ENCODE peak calls at places on chromosomes 16 and 17, in ten cellular contexts. One of them, this sample, is unnamed.

GRCh38 chr17:22518185-22518584 is 825.9 kb downstream of the KCNJ18 start:
- DNase-seq in naive thymus-derived CD4-positive, alpha-beta T cell: no peak
- DNase-seq in body of pancreas: no peak
- DNase-seq in uterus: no peak
- DNase-seq in PC-9: no peak
- DNase-seq in heart right ventricle: no peak
- DNase-seq in IMR-90: no peak
- DNase-seq in tibial artery: no peak
- DNase-seq in Peyer's patch: no peak
- DNase-seq in heart left ventricle: no peak
- DNase-seq in this sample: no peak

GRCh38 chr16:51326131-51326856 is 175.2 kb upstream of the SALL1 start:
- DNase-seq in naive thymus-derived CD4-positive, alpha-beta T cell: no peak
- DNase-seq in body of pancreas: no peak
- DNase-seq in uterus: peak
- DNase-seq in PC-9: no peak
- DNase-seq in heart right ventricle: no peak
- DNase-seq in IMR-90: peak
- DNase-seq in tibial artery: no peak
- DNase-seq in Peyer's patch: no peak
- DNase-seq in heart left ventricle: no peak
- DNase-seq in this sample: no peak

GRCh38 chr16:281660-282249 is 1.2 kb upstream of the PDIA2 start:
- DNase-seq in naive thymus-derived CD4-positive, alpha-beta T cell: no peak
- DNase-seq in body of pancreas: peak
- DNase-seq in uterus: no peak
- DNase-seq in PC-9: no peak
- DNase-seq in heart right ventricle: no peak
- DNase-seq in IMR-90: no peak
- DNase-seq in tibial artery: no peak
- DNase-seq in Peyer's patch: no peak
- DNase-seq in heart left ventricle: no peak
- DNase-seq in this sample: peak

GRCh38 chr16:29909398-29909797 is 9.1 kb downstream of the ASPHD1 start:
- DNase-seq in naive thymus-derived CD4-positive, alpha-beta T cell: no peak
- DNase-seq in body of pancreas: no peak
- DNase-seq in uterus: no peak
- DNase-seq in PC-9: no peak
- DNase-seq in heart right ventricle: no peak
- DNase-seq in IMR-90: peak
- DNase-seq in tibial artery: no peak
- DNase-seq in Peyer's patch: no peak
- DNase-seq in heart left ventricle: no peak
- DNase-seq in this sample: no peak

GRCh38 chr17:74778960-74779359 is 2.8 kb upstream of the NAT9 start:
- DNase-seq in naive thymus-derived CD4-positive, alpha-beta T cell: no peak
- DNase-seq in body of pancreas: no peak
- DNase-seq in uterus: no peak
- DNase-seq in PC-9: no peak
- DNase-seq in heart right ventricle: no peak
- DNase-seq in IMR-90: peak
- DNase-seq in tibial artery: no peak
- DNase-seq in Peyer's patch: no peak
- DNase-seq in heart left ventricle: no peak
- DNase-seq in this sample: no peak

GRCh38 chr17:50484341-50485155 is 5.9 kb downstream of the RSAD1 start:
- DNase-seq in naive thymus-derived CD4-positive, alpha-beta T cell: no peak
- DNase-seq in body of pancreas: no peak
- DNase-seq in uterus: no peak
- DNase-seq in PC-9: no peak
- DNase-seq in heart right ventricle: no peak
- DNase-seq in IMR-90: no peak
- DNase-seq in tibial artery: no peak
- DNase-seq in Peyer's patch: no peak
- DNase-seq in heart left ventricle: no peak
- DNase-seq in this sample: no peak

GRCh38 chr16:83402969-83403368 is 404.8 kb upstream of the HSBP1 start:
- DNase-seq in naive thymus-derived CD4-positive, alpha-beta T cell: no peak
- DNase-seq in body of pancreas: no peak
- DNase-seq in uterus: no peak
- DNase-seq in PC-9: no peak
- DNase-seq in heart right ventricle: no peak
- DNase-seq in IMR-90: peak
- DNase-seq in tibial artery: no peak
- DNase-seq in Peyer's patch: no peak
- DNase-seq in heart left ventricle: no peak
- DNase-seq in this sample: no peak

GRCh38 chr17:17078832-17079231 is 36.6 kb downstream of the MPRIP start:
- DNase-seq in naive thymus-derived CD4-positive, alpha-beta T cell: no peak
- DNase-seq in body of pancreas: no peak
- DNase-seq in uterus: peak
- DNase-seq in PC-9: no peak
- DNase-seq in heart right ventricle: no peak
- DNase-seq in IMR-90: no peak
- DNase-seq in tibial artery: peak
- DNase-seq in Peyer's patch: no peak
- DNase-seq in heart left ventricle: no peak
- DNase-seq in this sample: no peak

GRCh38 chr17:7781467-7781866 is 52.5 kb upstream of the KDM6B start:
- DNase-seq in naive thymus-derived CD4-positive, alpha-beta T cell: no peak
- DNase-seq in body of pancreas: no peak
- DNase-seq in uterus: no peak
- DNase-seq in PC-9: no peak
- DNase-seq in heart right ventricle: no peak
- DNase-seq in IMR-90: no peak
- DNase-seq in tibial artery: no peak
- DNase-seq in Peyer's patch: no peak
- DNase-seq in heart left ventricle: no peak
- DNase-seq in this sample: no peak

GRCh38 chr17:78144146-78144719 is 2.0 kb upstream of the C17orf99 start:
- DNase-seq in naive thymus-derived CD4-positive, alpha-beta T cell: no peak
- DNase-seq in body of pancreas: peak
- DNase-seq in uterus: peak
- DNase-seq in PC-9: peak
- DNase-seq in heart right ventricle: peak
- DNase-seq in IMR-90: peak
- DNase-seq in tibial artery: peak
- DNase-seq in Peyer's patch: peak
- DNase-seq in heart left ventricle: peak
- DNase-seq in this sample: peak

GRCh38 chr17:6608321-6608720 is 32.2 kb downstream of the KIAA0753 start:
- DNase-seq in naive thymus-derived CD4-positive, alpha-beta T cell: no peak
- DNase-seq in body of pancreas: no peak
- DNase-seq in uterus: no peak
- DNase-seq in PC-9: peak
- DNase-seq in heart right ventricle: no peak
- DNase-seq in IMR-90: peak
- DNase-seq in tibial artery: no peak
- DNase-seq in Peyer's patch: no peak
- DNase-seq in heart left ventricle: no peak
- DNase-seq in this sample: no peak

GRCh38 chr16:50991436-50991835 is 159.6 kb downstream of the SALL1 start:
- DNase-seq in naive thymus-derived CD4-positive, alpha-beta T cell: no peak
- DNase-seq in body of pancreas: no peak
- DNase-seq in uterus: no peak
- DNase-seq in PC-9: no peak
- DNase-seq in heart right ventricle: no peak
- DNase-seq in IMR-90: no peak
- DNase-seq in tibial artery: no peak
- DNase-seq in Peyer's patch: no peak
- DNase-seq in heart left ventricle: no peak
- DNase-seq in this sample: no peak

GRCh38 chr16:2963611-2964415 is at the start of gene KREMEN2:
- DNase-seq in naive thymus-derived CD4-positive, alpha-beta T cell: no peak
- DNase-seq in body of pancreas: no peak
- DNase-seq in uterus: no peak
- DNase-seq in PC-9: peak
- DNase-seq in heart right ventricle: no peak
- DNase-seq in IMR-90: no peak
- DNase-seq in tibial artery: no peak
- DNase-seq in Peyer's patch: peak
- DNase-seq in heart left ventricle: no peak
- DNase-seq in this sample: peak
- H3K27ac ChIP-seq in naive thymus-derived CD4-positive, alpha-beta T cell: no peak
- H3K27ac ChIP-seq in body of pancreas: no peak
- H3K27ac ChIP-seq in uterus: no peak
- H3K27ac ChIP-seq in PC-9: no peak
- H3K27ac ChIP-seq in heart right ventricle: no peak
- H3K27ac ChIP-seq in IMR-90: no peak
- H3K27ac ChIP-seq in tibial artery: no peak
- H3K27ac ChIP-seq in Peyer's patch: no peak
- H3K27ac ChIP-seq in heart left ventricle: no peak
- H3K27ac ChIP-seq in this sample: no peak

GRCh38 chr17:76003915-76004314 is 3.3 kb downstream of the CDK3 start:
- DNase-seq in naive thymus-derived CD4-positive, alpha-beta T cell: no peak
- DNase-seq in body of pancreas: peak
- DNase-seq in uterus: no peak
- DNase-seq in PC-9: no peak
- DNase-seq in heart right ventricle: no peak
- DNase-seq in IMR-90: no peak
- DNase-seq in tibial artery: no peak
- DNase-seq in Peyer's patch: no peak
- DNase-seq in heart left ventricle: no peak
- DNase-seq in this sample: no peak
- H3K27ac ChIP-seq in naive thymus-derived CD4-positive, alpha-beta T cell: no peak
- H3K27ac ChIP-seq in body of pancreas: peak
- H3K27ac ChIP-seq in uterus: no peak
- H3K27ac ChIP-seq in PC-9: no peak
- H3K27ac ChIP-seq in heart right ventricle: peak
- H3K27ac ChIP-seq in IMR-90: no peak
- H3K27ac ChIP-seq in tibial artery: no peak
- H3K27ac ChIP-seq in Peyer's patch: peak
- H3K27ac ChIP-seq in heart left ventricle: no peak
- H3K27ac ChIP-seq in this sample: no peak

DNA sequence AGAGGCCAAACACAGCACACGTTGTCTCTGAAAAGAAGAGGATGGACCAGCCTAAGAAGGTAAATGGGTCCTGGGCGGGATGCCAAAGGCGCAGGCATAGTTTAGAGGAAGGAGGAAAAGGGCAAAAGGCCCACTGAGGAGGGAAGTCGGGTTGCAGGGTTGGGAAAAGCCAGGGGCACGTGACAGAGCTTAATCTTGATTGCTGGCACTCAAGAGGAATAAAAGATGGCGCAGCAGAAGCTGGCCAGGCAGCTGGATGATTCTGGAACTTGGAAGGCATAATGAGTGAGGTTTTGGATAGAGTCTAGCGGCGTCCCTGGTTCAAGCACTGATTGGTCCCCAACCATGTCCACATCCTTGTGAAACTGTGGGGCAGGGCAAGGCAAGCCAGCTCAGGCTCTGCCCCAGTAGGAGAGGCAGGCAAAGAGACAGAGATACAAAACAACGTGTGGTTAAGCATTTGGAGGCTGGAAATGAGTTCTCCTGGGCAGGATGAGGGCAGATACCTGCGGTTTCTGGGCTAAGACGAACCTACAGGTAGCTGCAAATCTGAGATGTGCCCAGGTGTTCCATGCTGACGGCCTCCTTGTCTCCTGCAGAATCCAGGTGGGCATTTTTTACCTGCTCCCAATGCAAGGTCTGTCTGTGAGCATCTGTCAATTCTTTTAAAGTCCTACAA is 52.7 kb upstream of the CIBAR2 start:
- DNase-seq in naive thymus-derived CD4-positive, alpha-beta T cell: no peak
- DNase-seq in body of pancreas: no peak
- DNase-seq in uterus: peak
- DNase-seq in PC-9: no peak
- DNase-seq in heart right ventricle: no peak
- DNase-seq in IMR-90: no peak
- DNase-seq in tibial artery: peak
- DNase-seq in Peyer's patch: no peak
- DNase-seq in heart left ventricle: no peak
- DNase-seq in this sample: peak
- H3K27ac ChIP-seq in naive thymus-derived CD4-positive, alpha-beta T cell: no peak
- H3K27ac ChIP-seq in body of pancreas: no peak
- H3K27ac ChIP-seq in uterus: peak
- H3K27ac ChIP-seq in PC-9: no peak
- H3K27ac ChIP-seq in heart right ventricle: no peak
- H3K27ac ChIP-seq in IMR-90: no peak
- H3K27ac ChIP-seq in tibial artery: no peak
- H3K27ac ChIP-seq in Peyer's patch: no peak
- H3K27ac ChIP-seq in heart left ventricle: no peak
- H3K27ac ChIP-seq in this sample: peak

GRCh38 chr17:64149196-64149595 is 19.3 kb upstream of the ERN1 start:
- DNase-seq in naive thymus-derived CD4-positive, alpha-beta T cell: no peak
- DNase-seq in body of pancreas: no peak
- DNase-seq in uterus: no peak
- DNase-seq in PC-9: no peak
- DNase-seq in heart right ventricle: no peak
- DNase-seq in IMR-90: no peak
- DNase-seq in tibial artery: no peak
- DNase-seq in Peyer's patch: no peak
- DNase-seq in heart left ventricle: no peak
- DNase-seq in this sample: no peak
- H3K27ac ChIP-seq in naive thymus-derived CD4-positive, alpha-beta T cell: no peak
- H3K27ac ChIP-seq in body of pancreas: peak
- H3K27ac ChIP-seq in uterus: no peak
- H3K27ac ChIP-seq in PC-9: peak
- H3K27ac ChIP-seq in heart right ventricle: peak
- H3K27ac ChIP-seq in IMR-90: no peak
- H3K27ac ChIP-seq in tibial artery: no peak
- H3K27ac ChIP-seq in Peyer's patch: no peak
- H3K27ac ChIP-seq in heart left ventricle: peak
- H3K27ac ChIP-seq in this sample: peak

DNA sequence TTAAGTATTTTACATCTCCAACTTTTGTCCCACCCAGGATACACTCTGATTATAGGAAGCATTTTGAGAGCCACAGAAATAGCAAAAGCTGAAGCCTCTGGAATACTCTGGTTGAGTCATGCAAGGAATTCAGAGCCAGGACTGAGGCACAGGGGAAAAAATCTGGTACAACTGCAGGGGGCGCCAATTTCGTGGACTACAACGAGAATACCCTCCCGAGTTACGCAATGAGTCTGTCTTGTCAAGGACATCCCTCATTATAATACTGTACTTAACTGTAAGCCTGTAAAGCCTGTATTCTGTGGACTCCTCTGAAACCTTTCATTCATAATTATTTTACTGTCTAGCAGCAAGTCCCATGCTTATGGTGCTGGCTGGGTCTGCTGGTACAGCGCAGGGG is 7.8 kb downstream of the HOXB1 start:
- DNase-seq in naive thymus-derived CD4-positive, alpha-beta T cell: no peak
- DNase-seq in body of pancreas: no peak
- DNase-seq in uterus: no peak
- DNase-seq in PC-9: no peak
- DNase-seq in heart right ventricle: no peak
- DNase-seq in IMR-90: no peak
- DNase-seq in tibial artery: no peak
- DNase-seq in Peyer's patch: no peak
- DNase-seq in heart left ventricle: no peak
- DNase-seq in this sample: no peak
- H3K27ac ChIP-seq in naive thymus-derived CD4-positive, alpha-beta T cell: no peak
- H3K27ac ChIP-seq in body of pancreas: no peak
- H3K27ac ChIP-seq in uterus: no peak
- H3K27ac ChIP-seq in PC-9: no peak
- H3K27ac ChIP-seq in heart right ventricle: no peak
- H3K27ac ChIP-seq in IMR-90: no peak
- H3K27ac ChIP-seq in tibial artery: no peak
- H3K27ac ChIP-seq in Peyer's patch: no peak
- H3K27ac ChIP-seq in heart left ventricle: no peak
- H3K27ac ChIP-seq in this sample: no peak

DNA sequence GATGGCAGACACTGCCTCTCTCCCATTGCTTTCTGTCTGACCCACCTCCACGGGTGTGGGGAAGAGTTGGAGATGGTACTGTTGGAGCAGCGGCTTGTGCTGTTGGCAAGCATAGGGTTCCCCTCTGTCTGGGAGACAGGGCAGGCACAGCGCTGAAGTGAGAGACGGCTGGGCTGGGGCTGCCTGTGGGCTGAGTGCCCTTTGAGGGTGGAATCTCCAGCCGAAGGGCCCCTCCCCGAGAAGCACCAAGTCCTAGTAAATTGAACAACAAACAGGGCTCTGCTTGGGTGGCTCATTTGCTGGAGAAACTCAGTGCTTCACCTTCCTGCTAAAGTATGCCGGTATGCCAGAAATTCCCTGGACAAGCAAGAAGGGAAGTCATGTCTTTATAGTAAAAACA is 79.7 kb downstream of the KSR1 start:
- DNase-seq in naive thymus-derived CD4-positive, alpha-beta T cell: no peak
- DNase-seq in body of pancreas: no peak
- DNase-seq in uterus: no peak
- DNase-seq in PC-9: no peak
- DNase-seq in heart right ventricle: no peak
- DNase-seq in IMR-90: no peak
- DNase-seq in tibial artery: no peak
- DNase-seq in Peyer's patch: no peak
- DNase-seq in heart left ventricle: no peak
- DNase-seq in this sample: no peak
- H3K27ac ChIP-seq in naive thymus-derived CD4-positive, alpha-beta T cell: no peak
- H3K27ac ChIP-seq in body of pancreas: peak
- H3K27ac ChIP-seq in uterus: no peak
- H3K27ac ChIP-seq in PC-9: no peak
- H3K27ac ChIP-seq in heart right ventricle: no peak
- H3K27ac ChIP-seq in IMR-90: peak
- H3K27ac ChIP-seq in tibial artery: no peak
- H3K27ac ChIP-seq in Peyer's patch: peak
- H3K27ac ChIP-seq in heart left ventricle: no peak
- H3K27ac ChIP-seq in this sample: no peak